ENCODE peak calls at places on chromosomes 2 and 18, in six cellular contexts. E is neuronal stem cell, L is esophagus squamous epithelium, P is heart right ventricle, C is fibroblast of lung, Z is DND-41. G is an unnamed sample. For H3K27me3, the result is how much of the 10 kb centered on the place peaks cover.

GRCh38 chr2:99485411-99485810 is 4.4 kb downstream of the REV1 start:
- DNase-seq in E (no peak), P (no peak), L (no peak), Z (peak), C (no peak), G (no peak)

GRCh38 chr2:86392873-86393272 is 48.3 kb upstream of the KDM3A start:
- DNase-seq in Z (no peak), L (no peak), C (no peak), P (no peak), E (no peak), G (peak)

GRCh38 chr2:47479863-47480262 is 76.9 kb downstream of the MSH2 start:
- DNase-seq in Z (no peak), E (no peak), P (no peak), C (no peak), L (no peak), G (no peak)

GRCh38 chr2:181461056-181461630 is 4.0 kb downstream of the ITGA4 start:
- DNase-seq in Z (peak), C (no peak), E (no peak), L (no peak), P (no peak), G (no peak)

GRCh38 chr2:155021591-155021990 is 323.1 kb downstream of the KCNJ3 start:
- DNase-seq in Z (no peak), L (no peak), P (no peak), C (no peak), E (peak), G (no peak)

GRCh38 chr18:12597775-12598174 is 60.1 kb downstream of the SPIRE1 start:
- DNase-seq in P (peak), E (no peak), L (no peak), C (peak), Z (no peak), G (peak)

GRCh38 chr2:1739322-1739957 is 4.9 kb downstream of the PXDN start:
- DNase-seq in L (no peak), E (no peak), C (no peak), Z (no peak), P (no peak), G (peak)

GRCh38 chr2:50065845-50066244 is 911.5 kb upstream of the FSHR start:
- DNase-seq in P (peak), C (no peak), Z (no peak), E (no peak), L (no peak), G (no peak)

GRCh38 chr2:54772110-54772509 is 48.6 kb downstream of the EML6 start:
- DNase-seq in E (no peak), C (peak), Z (no peak), L (no peak), P (no peak), G (no peak)

GRCh38 chr2:150486539-150487484 is 655 bp downstream of the RND3 start:
- DNase-seq in L (no peak), E (peak), P (peak), Z (no peak), C (peak), G (peak)

GRCh38 chr18:22342625-22343024 is 75.1 kb downstream of the CTAGE1 start:
- DNase-seq in P (no peak), L (no peak), Z (no peak), C (peak), E (no peak), G (no peak)

GRCh38 chr2:216713691-216714411 is 18.5 kb upstream of the IGFBP5 start:
- DNase-seq in P (peak), L (no peak), Z (no peak), C (peak), E (no peak), G (peak)

GRCh38 chr2:226142452-226142851 is 657.2 kb downstream of the IRS1 start:
- DNase-seq in L (no peak), Z (no peak), E (no peak), C (no peak), P (no peak), G (no peak)

DNA sequence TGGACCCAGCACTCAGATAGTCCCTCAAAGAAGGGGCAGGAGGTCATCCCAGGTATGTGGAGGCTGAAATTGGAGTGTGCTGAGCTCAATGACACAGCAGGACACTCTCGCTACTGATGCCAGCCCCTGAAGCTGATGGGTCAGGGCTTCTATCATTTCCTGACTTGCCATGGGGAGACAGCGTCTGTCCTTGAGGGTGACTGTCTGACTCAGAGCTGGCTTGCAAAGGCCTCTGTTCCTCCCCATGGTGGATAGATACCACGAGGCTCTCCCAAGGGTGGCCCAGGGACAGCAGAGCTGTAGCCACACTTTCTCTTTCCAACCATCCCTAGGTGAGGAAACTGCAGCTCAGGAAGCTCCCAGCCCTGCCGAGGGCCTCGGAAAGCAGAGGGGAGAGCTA is 10.8 kb downstream of the ALPG start:
- DNase-seq in C (no peak), L (no peak), P (no peak), Z (no peak), E (no peak), G (no peak)
- H3K27me3 ChIP-seq in C (under half), L (under half), P (half or more), Z (under half), E (under half), G (under half)

DNA sequence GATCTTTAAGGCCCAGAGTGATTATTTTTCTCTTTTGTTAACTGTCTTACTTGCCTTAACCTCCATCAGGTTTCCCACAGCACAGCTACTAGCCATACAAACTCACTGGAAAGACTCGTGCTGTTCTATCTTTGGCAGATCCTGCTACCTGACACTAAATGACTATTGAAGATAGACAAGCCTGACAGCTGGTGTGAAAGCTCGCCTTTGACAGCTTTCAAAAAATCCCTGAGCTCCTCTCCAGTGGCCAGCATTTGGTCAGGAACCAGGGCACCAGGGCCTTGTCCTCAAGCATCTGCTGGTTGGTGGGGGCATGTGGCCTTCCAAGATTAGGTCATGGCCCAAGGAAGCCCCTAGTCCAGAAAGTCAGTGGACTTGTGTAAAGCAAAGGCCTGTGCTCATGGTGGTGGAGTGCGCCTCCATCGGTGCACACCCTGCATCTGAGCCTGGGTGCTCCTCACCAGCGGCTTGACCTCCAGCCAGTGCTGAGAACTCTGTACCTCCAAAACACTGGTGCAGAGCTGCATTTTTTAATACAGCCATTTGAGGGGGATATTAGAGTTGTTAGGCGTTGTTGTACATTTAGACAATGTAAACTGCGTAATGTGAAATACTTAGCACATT is 158.5 kb downstream of the NCK2 start:
- DNase-seq in C (no peak), E (no peak), Z (no peak), L (no peak), P (no peak), G (no peak)
- H3K27ac ChIP-seq in C (no peak), E (no peak), Z (no peak), L (no peak), P (no peak), G (no peak)

DNA sequence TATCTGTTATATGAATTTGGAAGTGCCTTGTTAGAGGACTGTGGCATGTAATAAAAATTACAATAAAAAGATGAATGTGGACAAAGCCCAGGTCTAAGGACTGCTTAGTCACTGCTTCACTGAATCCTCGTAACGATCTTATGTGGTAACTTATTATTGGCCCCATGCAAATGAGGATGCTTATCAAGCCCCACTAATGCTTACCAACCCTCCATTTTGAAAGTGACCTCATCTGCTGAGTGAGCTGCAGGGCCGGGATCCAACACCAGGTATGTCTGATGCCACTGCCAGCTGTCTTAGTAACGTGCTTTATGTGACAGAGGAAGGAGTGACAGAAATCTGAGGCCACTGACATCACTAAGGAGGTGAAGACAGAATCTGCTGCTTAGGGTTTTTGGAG is 65.3 kb upstream of the CCDC85A start:
- DNase-seq in Z (no peak), C (no peak), L (no peak), P (no peak), E (no peak), G (no peak)
- H3K27me3 ChIP-seq in Z (under half), C (under half), L (under half), P (under half), E (under half), G (under half)

GRCh38 chr18:44733069-44733753 is 52.5 kb downstream of the SETBP1 start:
- DNase-seq in P (no peak), C (peak), L (no peak), Z (peak), E (no peak), G (no peak)

GRCh38 chr18:44733754-44734465 is 53.2 kb downstream of the SETBP1 start:
- DNase-seq in Z (no peak), C (no peak), L (no peak), P (no peak), E (no peak), G (no peak)

GRCh38 chr18:44732604-44733003 is 51.9 kb downstream of the SETBP1 start:
- DNase-seq in E (no peak), Z (no peak), L (no peak), P (no peak), C (no peak), G (no peak)

GRCh38 chr18:44731160-44731865 is 50.6 kb downstream of the SETBP1 start:
- DNase-seq in P (no peak), E (no peak), Z (no peak), C (no peak), L (no peak), G (no peak)

GRCh38 chr18:44731866-44732555 is 51.3 kb downstream of the SETBP1 start:
- DNase-seq in L (no peak), E (no peak), P (no peak), Z (no peak), C (no peak), G (no peak)
- H3K27ac ChIP-seq in L (no peak), E (no peak), P (no peak), Z (no peak), C (no peak), G (no peak)

G was measured in right cardiac atrium.